ENCODE peak calls at places on chromosomes 2 and 18, in six cellular contexts. G is DND-41, T is pancreas, V is stomach, X is BJ, A is left ventricle myocardium inferior. O is an unnamed sample.
A peak's percentile ranks its signal among the peaks of the same experiment; 100 is the strongest.

GRCh38 chr2:46815121-46815802 is 100.3 kb downstream of the MCFD2 start:
- DNase-seq in A (no peak), V (no peak), X (no peak), G (no peak), T (no peak), O (no peak)

GRCh38 chr2:196482119-196483065 is 157.1 kb upstream of the CCDC150 start:
- DNase-seq in X (no peak), G (no peak), A (no peak), V (no peak), T (no peak), O (no peak)

GRCh38 chr18:48367557-48367956 is 41.6 kb downstream of the ZBTB7C start:
- DNase-seq in T (no peak), G (no peak), X (no peak), V (no peak), A (no peak), O (no peak)

GRCh38 chr2:86622878-86623548 is 652 bp downstream of the RNF103 start:
- DNase-seq in X (no peak), T (peak; percentile 61), A (peak; percentile 71), G (peak; percentile 48), V (peak; percentile 59), O (no peak)

GRCh38 chr2:97660775-97661417 is 2.9 kb downstream of the ACTR1B start:
- DNase-seq in X (no peak), T (peak; percentile 12), G (no peak), V (no peak), A (no peak), O (no peak)

GRCh38 chr2:28270456-28271146 is 122.1 kb upstream of the FOSL2 start:
- DNase-seq in T (no peak), A (no peak), V (no peak), G (no peak), X (no peak), O (no peak)

GRCh38 chr2:190466819-190467444 is 58.8 kb downstream of the MFSD6 start:
- DNase-seq in T (no peak), A (no peak), V (no peak), X (no peak), G (no peak), O (no peak)

GRCh38 chr2:21362101-21362500 is 238.3 kb downstream of the TDRD15 start:
- DNase-seq in X (no peak), T (no peak), G (no peak), V (no peak), A (no peak), O (no peak)

GRCh38 chr2:27072950-27073349 is 1.5 kb upstream of the OST4 start:
- DNase-seq in A (no peak), X (no peak), V (no peak), T (no peak), G (no peak), O (no peak)

GRCh38 chr2:33212151-33212550 is 264.3 kb upstream of the RASGRP3 start:
- DNase-seq in X (peak; percentile 46), V (no peak), T (no peak), G (no peak), A (no peak), O (peak; percentile 91)

GRCh38 chr2:144666032-144666431 is 146.1 kb upstream of the ZEB2 start:
- DNase-seq in G (no peak), V (no peak), X (no peak), T (no peak), A (no peak), O (no peak)

GRCh38 chr2:119408221-119408619 is 23.4 kb upstream of the TMEM37 start:
- DNase-seq in T (no peak), V (peak; percentile 52), X (no peak), G (no peak), A (no peak), O (no peak)

GRCh38 chr18:29501952-29502351 is 1325.0 kb upstream of the CDH2 start:
- DNase-seq in T (no peak), G (no peak), A (no peak), X (peak; percentile 3), V (no peak), O (peak; percentile 6)

GRCh38 chr18:31491586-31491985 is 6.4 kb upstream of the DSG2 start:
- DNase-seq in G (no peak), X (no peak), T (no peak), V (no peak), A (no peak), O (no peak)

GRCh38 chr2:132909427-132909826 is 239.4 kb upstream of the LYPD1 start:
- DNase-seq in T (no peak), X (no peak), A (no peak), G (no peak), V (no peak), O (no peak)

GRCh38 chr2:231701456-231702373 is 6.6 kb upstream of the PTMA start:
- DNase-seq in X (no peak), A (no peak), T (peak; percentile 81), V (peak; percentile 86), G (no peak), O (no peak)

GRCh38 chr2:195594916-195595694 is 61.9 kb upstream of the SLC39A10 start:
- DNase-seq in T (no peak), X (no peak), A (no peak), G (no peak), V (no peak), O (no peak)

GRCh38 chr2:29014331-29014730 is 33.2 kb downstream of the TOGARAM2 start:
- DNase-seq in T (no peak), X (no peak), A (peak; percentile 42), G (no peak), V (no peak), O (no peak)

GRCh38 chr2:12451726-12452125 is 265.0 kb upstream of the TRIB2 start:
- DNase-seq in A (no peak), V (no peak), T (no peak), G (no peak), X (no peak), O (no peak)

GRCh38 chr2:86800856-86801567 is 10.3 kb upstream of the CD8A start:
- DNase-seq in X (no peak), T (no peak), G (no peak), A (no peak), V (no peak), O (no peak)

GRCh38 chr2:128322651-128323491 is 4.2 kb upstream of the HS6ST1 start:
- DNase-seq in A (no peak), G (peak; percentile 15), T (no peak), X (no peak), V (peak; percentile 24), O (no peak)

GRCh38 chr2:180246281-180246680 is 239.2 kb upstream of the CWC22 start:
- DNase-seq in G (no peak), V (no peak), X (no peak), T (no peak), A (no peak), O (no peak)

GRCh38 chr2:215876139-215876936 is 137.0 kb downstream of the MREG start:
- DNase-seq in T (no peak), G (no peak), V (no peak), X (no peak), A (no peak), O (no peak)

GRCh38 chr18:45910405-45911023 is 56.6 kb downstream of the EPG5 start:
- DNase-seq in A (peak; percentile 30), G (peak; percentile 59), X (no peak), V (peak; percentile 59), T (peak; percentile 47), O (peak; percentile 13)

DNA sequence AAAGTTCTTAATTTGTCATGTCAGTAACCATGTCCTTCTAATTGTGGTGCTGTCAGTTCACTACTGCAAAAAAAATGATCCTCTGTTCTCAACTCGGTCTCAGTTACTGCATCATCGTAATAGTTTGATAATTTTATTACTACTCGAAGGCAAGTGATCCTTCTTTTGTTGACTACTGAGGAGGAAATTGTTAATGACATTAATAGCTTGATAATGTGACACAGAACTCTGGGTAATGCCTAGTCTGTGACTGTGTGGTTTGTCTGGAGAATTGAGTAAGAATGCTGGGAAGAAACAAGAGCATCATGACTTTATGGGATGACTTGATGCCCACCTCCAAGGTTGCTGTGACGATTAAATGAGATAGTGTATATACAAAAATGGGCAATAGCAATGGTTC is 267.2 kb downstream of the LRRTM1 start:
- DNase-seq in T (no peak), G (no peak), A (no peak), V (no peak), X (no peak), O (no peak)
- TF ChIP-seq CTCF in T (no peak), G (no peak), A (no peak), V (no peak), X (no peak), O (no peak)

DNA sequence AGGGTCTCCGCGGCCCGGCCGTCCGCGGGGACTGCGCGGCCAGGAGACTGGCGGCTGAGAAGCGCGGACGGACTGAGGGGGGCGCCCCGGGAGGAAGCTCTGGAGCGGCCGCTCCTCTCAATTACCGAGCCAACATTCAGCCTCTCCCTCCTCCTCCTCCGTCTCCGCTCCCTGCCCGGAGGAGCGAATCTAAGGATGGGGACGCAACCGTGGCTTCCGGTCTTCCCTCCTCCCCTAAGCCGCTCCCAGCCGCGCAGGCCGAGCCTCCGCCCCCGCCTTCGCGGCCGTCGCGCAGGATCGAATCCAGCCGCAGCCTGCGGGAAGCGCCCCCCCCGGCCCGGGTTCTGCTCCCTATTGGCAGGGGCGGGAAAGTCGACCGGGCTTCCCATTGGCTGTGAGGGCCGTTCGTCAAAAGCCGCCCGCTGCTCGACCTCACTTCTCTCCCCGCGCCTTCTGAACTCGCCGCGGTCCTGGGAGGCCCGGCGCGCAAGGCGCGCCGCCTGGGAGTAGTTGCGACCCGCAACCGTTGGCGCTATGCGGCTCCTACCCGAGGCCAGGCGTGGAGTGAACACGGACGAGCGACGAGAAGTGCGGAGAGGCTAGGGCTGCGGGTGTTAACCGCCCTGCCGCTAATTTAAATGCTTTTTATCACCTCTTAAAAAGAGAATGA is at the start of gene HNRNPLL:
- DNase-seq in V (peak; percentile 98), T (peak; percentile 99), G (peak; percentile 99), X (peak; percentile 82), A (peak; percentile 99), O (peak; percentile 93)
- H3K27me3 ChIP-seq in V (no peaks in the 10 kb centered on the region), T (no peaks in the 10 kb centered on the region), G (no peaks in the 10 kb centered on the region), X (no peaks in the 10 kb centered on the region), A (no peaks in the 10 kb centered on the region), O (no peaks in the 10 kb centered on the region)

DNA sequence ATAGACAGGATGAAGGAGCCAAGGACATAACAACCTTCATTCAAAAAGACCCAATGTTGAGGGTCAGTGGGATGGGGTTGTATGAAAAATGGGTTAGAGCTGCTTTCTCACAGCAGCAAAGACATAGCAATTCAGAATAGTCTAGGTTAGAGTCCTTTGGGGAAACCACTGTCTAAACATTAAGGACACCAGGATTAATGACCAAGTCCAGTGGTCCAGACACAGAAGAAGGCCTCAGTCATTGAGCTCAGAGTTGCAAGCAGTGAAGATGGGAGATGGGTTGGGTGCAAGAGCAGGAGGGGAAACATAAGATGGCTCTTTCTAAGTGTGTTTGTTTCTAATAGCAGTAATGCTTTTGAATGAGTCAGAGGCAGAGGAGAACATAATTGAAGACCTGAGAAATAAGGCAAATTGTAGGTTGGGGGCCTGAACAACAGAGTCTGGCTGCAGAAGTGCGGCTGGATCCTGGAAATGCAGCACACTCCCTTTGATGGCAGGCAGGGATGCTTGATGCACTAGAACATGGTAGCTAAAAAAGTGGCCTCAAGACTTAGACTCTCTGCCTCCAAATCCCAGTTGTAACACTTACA is 3.7 kb upstream of the SERPINB10 start:
- DNase-seq in V (no peak), X (no peak), T (no peak), G (no peak), A (no peak), O (no peak)
- TF ChIP-seq CTCF in V (no peak), X (no peak), T (no peak), G (no peak), A (no peak), O (no peak)

DNA sequence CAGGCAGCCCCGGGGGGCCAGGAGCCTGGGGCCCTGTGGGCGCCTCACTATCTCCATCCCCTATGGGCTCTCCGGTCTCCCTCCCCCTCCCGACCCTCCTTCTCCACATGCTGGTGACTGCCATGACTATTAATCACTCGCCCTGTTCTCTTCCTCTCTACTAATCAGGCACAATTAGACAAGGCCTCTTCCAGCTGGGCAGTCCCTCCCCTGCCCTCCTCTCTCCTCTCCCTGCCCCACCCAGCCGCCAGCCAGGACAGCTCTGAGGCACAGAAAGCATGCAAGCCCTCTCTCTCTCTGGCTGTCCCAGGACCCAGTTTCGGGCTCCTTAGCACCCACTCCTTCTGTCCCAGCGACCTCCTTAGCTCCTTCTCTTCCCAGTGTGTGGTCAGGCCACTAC is 5.8 kb downstream of the ASIC4 start:
- DNase-seq in G (no peak), V (no peak), X (no peak), T (no peak), A (no peak), O (no peak)
- H3K27me3 ChIP-seq in G (peaks cover 31% of the 10 kb centered on the region), V (peaks cover 94% of the 10 kb centered on the region), X (peaks cover 5% of the 10 kb centered on the region), T (no peaks in the 10 kb centered on the region), A (peaks cover 98% of the 10 kb centered on the region), O (peaks cover 29% of the 10 kb centered on the region)